ENCODE peak calls at places on chromosomes 7 and 10, in six cellular contexts. One of them, this sample, is unnamed.

GRCh38 chr10:70928140-70928539 is 39.8 kb upstream of the PCBD1 start:
- DNase-seq in CD8-positive, alpha-beta T cell: no peak
- DNase-seq in transverse colon: no peak
- DNase-seq in GM12878: no peak
- DNase-seq in PC-3: no peak
- DNase-seq in cardiac muscle cell: peak; percentile 14
- DNase-seq in this sample: no peak

GRCh38 chr10:69439813-69440506 is 11.3 kb upstream of the TSPAN15 start:
- DNase-seq in PC-3: peak; percentile 96
- DNase-seq in GM12878: no peak
- DNase-seq in cardiac muscle cell: peak; percentile 87
- DNase-seq in CD8-positive, alpha-beta T cell: no peak
- DNase-seq in transverse colon: peak; percentile 57
- DNase-seq in this sample: peak; percentile 71

GRCh38 chr10:91043173-91043910 is 122.5 kb upstream of the ANKRD1 start:
- DNase-seq in CD8-positive, alpha-beta T cell: no peak
- DNase-seq in PC-3: peak; percentile 46
- DNase-seq in cardiac muscle cell: peak; percentile 54
- DNase-seq in transverse colon: no peak
- DNase-seq in GM12878: peak; percentile 3
- DNase-seq in this sample: peak; percentile 12

GRCh38 chr10:103661198-103661950 is 167.9 kb downstream of the NEURL1 start:
- DNase-seq in CD8-positive, alpha-beta T cell: peak; percentile 44
- DNase-seq in cardiac muscle cell: peak; percentile 95
- DNase-seq in transverse colon: peak; percentile 77
- DNase-seq in GM12878: no peak
- DNase-seq in PC-3: no peak
- DNase-seq in this sample: no peak

GRCh38 chr10:78913219-78914059 is 155.3 kb upstream of the ZMIZ1 start:
- DNase-seq in PC-3: no peak
- DNase-seq in transverse colon: peak; percentile 76
- DNase-seq in GM12878: no peak
- DNase-seq in cardiac muscle cell: no peak
- DNase-seq in CD8-positive, alpha-beta T cell: no peak
- DNase-seq in this sample: peak; percentile 59

GRCh38 chr7:18762189-18762588 is 266.6 kb downstream of the HDAC9 start:
- DNase-seq in GM12878: no peak
- DNase-seq in transverse colon: no peak
- DNase-seq in cardiac muscle cell: peak; percentile 91
- DNase-seq in PC-3: peak; percentile 31
- DNase-seq in CD8-positive, alpha-beta T cell: no peak
- DNase-seq in this sample: no peak

GRCh38 chr7:47483604-47484273 is 98.2 kb downstream of the TNS3 start:
- DNase-seq in GM12878: no peak
- DNase-seq in PC-3: peak; percentile 8
- DNase-seq in transverse colon: no peak
- DNase-seq in CD8-positive, alpha-beta T cell: no peak
- DNase-seq in cardiac muscle cell: peak; percentile 49
- DNase-seq in this sample: peak; percentile 34

GRCh38 chr10:70260259-70260658 is 23.5 kb downstream of the NPFFR1 start:
- DNase-seq in transverse colon: no peak
- DNase-seq in GM12878: no peak
- DNase-seq in CD8-positive, alpha-beta T cell: no peak
- DNase-seq in PC-3: no peak
- DNase-seq in cardiac muscle cell: no peak
- DNase-seq in this sample: no peak

GRCh38 chr10:5639066-5639465 is 27.3 kb downstream of the ASB13 start:
- DNase-seq in CD8-positive, alpha-beta T cell: no peak
- DNase-seq in transverse colon: no peak
- DNase-seq in PC-3: no peak
- DNase-seq in GM12878: no peak
- DNase-seq in cardiac muscle cell: no peak
- DNase-seq in this sample: no peak

GRCh38 chr7:116177009-116177408 is 33.3 kb upstream of the TES start:
- DNase-seq in cardiac muscle cell: peak; percentile 66
- DNase-seq in CD8-positive, alpha-beta T cell: no peak
- DNase-seq in PC-3: peak; percentile 51
- DNase-seq in GM12878: no peak
- DNase-seq in transverse colon: no peak
- DNase-seq in this sample: no peak

GRCh38 chr7:30433082-30433481 is 45.5 kb downstream of the NOD1 start:
- DNase-seq in transverse colon: peak; percentile 45
- DNase-seq in CD8-positive, alpha-beta T cell: no peak
- DNase-seq in GM12878: no peak
- DNase-seq in PC-3: no peak
- DNase-seq in cardiac muscle cell: peak; percentile 90
- DNase-seq in this sample: no peak

GRCh38 chr7:158275711-158276413 is 311.8 kb downstream of the PTPRN2 start:
- DNase-seq in CD8-positive, alpha-beta T cell: no peak
- DNase-seq in GM12878: no peak
- DNase-seq in PC-3: no peak
- DNase-seq in cardiac muscle cell: no peak
- DNase-seq in transverse colon: no peak
- DNase-seq in this sample: no peak

GRCh38 chr7:134089446-134089845 is 37.7 kb upstream of the LRGUK start:
- DNase-seq in cardiac muscle cell: no peak
- DNase-seq in GM12878: no peak
- DNase-seq in CD8-positive, alpha-beta T cell: no peak
- DNase-seq in transverse colon: no peak
- DNase-seq in PC-3: peak; percentile 7
- DNase-seq in this sample: no peak

GRCh38 chr7:128872394-128872824 is 9.8 kb downstream of the ATP6V1F start:
- DNase-seq in transverse colon: no peak
- DNase-seq in cardiac muscle cell: no peak
- DNase-seq in PC-3: peak; percentile 82
- DNase-seq in CD8-positive, alpha-beta T cell: no peak
- DNase-seq in GM12878: no peak
- DNase-seq in this sample: no peak
- TF ChIP-seq CTCF in transverse colon: no peak
- TF ChIP-seq CTCF in cardiac muscle cell: peak; percentile 22
- TF ChIP-seq CTCF in PC-3: peak; percentile 37
- TF ChIP-seq CTCF in CD8-positive, alpha-beta T cell: no peak
- TF ChIP-seq CTCF in GM12878: no peak
- TF ChIP-seq CTCF in this sample: peak; percentile 40

GRCh38 chr7:95808396-95808795 is 36.0 kb downstream of the DYNC1I1 start:
- DNase-seq in GM12878: no peak
- DNase-seq in transverse colon: no peak
- DNase-seq in PC-3: no peak
- DNase-seq in CD8-positive, alpha-beta T cell: no peak
- DNase-seq in cardiac muscle cell: no peak
- DNase-seq in this sample: no peak
- H3K27me3 ChIP-seq in GM12878: no peaks in the 10 kb centered on the region
- H3K27me3 ChIP-seq in transverse colon: no peaks in the 10 kb centered on the region
- H3K27me3 ChIP-seq in PC-3: no peaks in the 10 kb centered on the region
- H3K27me3 ChIP-seq in CD8-positive, alpha-beta T cell: no peaks in the 10 kb centered on the region
- H3K27me3 ChIP-seq in cardiac muscle cell: no peaks in the 10 kb centered on the region
- H3K27me3 ChIP-seq in this sample: no peaks in the 10 kb centered on the region

GRCh38 chr7:150378115-150378852 is 846 bp upstream of the ZNF775 start:
- DNase-seq in cardiac muscle cell: peak; percentile 86
- DNase-seq in PC-3: peak; percentile 54
- DNase-seq in CD8-positive, alpha-beta T cell: peak; percentile 54
- DNase-seq in GM12878: no peak
- DNase-seq in transverse colon: peak; percentile 80
- DNase-seq in this sample: peak; percentile 90
- TF ChIP-seq CTCF in cardiac muscle cell: peak; percentile 43
- TF ChIP-seq CTCF in PC-3: peak; percentile 30
- TF ChIP-seq CTCF in CD8-positive, alpha-beta T cell: no peak
- TF ChIP-seq CTCF in GM12878: no peak
- TF ChIP-seq CTCF in transverse colon: no peak
- TF ChIP-seq CTCF in this sample: peak; percentile 28

GRCh38 chr10:96357038-96357620 is 1.7 kb downstream of the OPALIN start:
- DNase-seq in cardiac muscle cell: no peak
- DNase-seq in CD8-positive, alpha-beta T cell: no peak
- DNase-seq in GM12878: no peak
- DNase-seq in PC-3: no peak
- DNase-seq in transverse colon: no peak
- DNase-seq in this sample: no peak
- H3K27me3 ChIP-seq in cardiac muscle cell: no peaks in the 10 kb centered on the region
- H3K27me3 ChIP-seq in CD8-positive, alpha-beta T cell: no peaks in the 10 kb centered on the region
- H3K27me3 ChIP-seq in GM12878: peaks cover 5% of the 10 kb centered on the region
- H3K27me3 ChIP-seq in PC-3: peaks cover 55% of the 10 kb centered on the region
- H3K27me3 ChIP-seq in transverse colon: peaks cover 2% of the 10 kb centered on the region
- H3K27me3 ChIP-seq in this sample: no peaks in the 10 kb centered on the region

GRCh38 chr7:15018981-15019380 is 116.4 kb upstream of the DGKB start:
- DNase-seq in cardiac muscle cell: no peak
- DNase-seq in transverse colon: no peak
- DNase-seq in CD8-positive, alpha-beta T cell: no peak
- DNase-seq in GM12878: no peak
- DNase-seq in PC-3: no peak
- DNase-seq in this sample: no peak

GRCh38 chr7:15015545-15016314 is 113.2 kb upstream of the DGKB start:
- DNase-seq in cardiac muscle cell: peak; percentile 85
- DNase-seq in PC-3: peak; percentile 90
- DNase-seq in GM12878: peak; percentile 5
- DNase-seq in CD8-positive, alpha-beta T cell: no peak
- DNase-seq in transverse colon: no peak
- DNase-seq in this sample: peak; percentile 48

GRCh38 chr7:15012135-15012534 is 109.6 kb upstream of the DGKB start:
- DNase-seq in GM12878: no peak
- DNase-seq in CD8-positive, alpha-beta T cell: no peak
- DNase-seq in transverse colon: no peak
- DNase-seq in PC-3: no peak
- DNase-seq in cardiac muscle cell: no peak
- DNase-seq in this sample: no peak

GRCh38 chr7:15016726-15017125 is 114.2 kb upstream of the DGKB start:
- DNase-seq in CD8-positive, alpha-beta T cell: no peak
- DNase-seq in cardiac muscle cell: no peak
- DNase-seq in PC-3: peak; percentile 93
- DNase-seq in GM12878: no peak
- DNase-seq in transverse colon: no peak
- DNase-seq in this sample: no peak

GRCh38 chr7:15016315-15016667 is 113.7 kb upstream of the DGKB start:
- DNase-seq in transverse colon: no peak
- DNase-seq in CD8-positive, alpha-beta T cell: no peak
- DNase-seq in cardiac muscle cell: no peak
- DNase-seq in GM12878: no peak
- DNase-seq in PC-3: no peak
- DNase-seq in this sample: no peak
- TF ChIP-seq CTCF in transverse colon: no peak
- TF ChIP-seq CTCF in CD8-positive, alpha-beta T cell: peak; percentile 27
- TF ChIP-seq CTCF in cardiac muscle cell: no peak
- TF ChIP-seq CTCF in GM12878: no peak
- TF ChIP-seq CTCF in PC-3: no peak
- TF ChIP-seq CTCF in this sample: no peak

This sample was measured in WERI-Rb-1.